ENCODE peak calls at places on chromosomes 3 and 15, in four cellular contexts. G, A, B and X are unnamed samples.

GRCh38 chr15:66007663-66008262 is 138.5 kb downstream of the RAB11A start:
- DNase-seq in G (no peak), B (no peak), A (no peak), X (no peak)

GRCh38 chr15:94080416-94080815 is 150.9 kb upstream of the MCTP2 start:
- DNase-seq in G (no peak), B (no peak), A (peak), X (no peak)

GRCh38 chr15:68204776-68205557 is at the start of gene CALML4:
- DNase-seq in B (peak), G (no peak), A (peak), X (peak)

GRCh38 chr3:67109651-67110204 is 111.6 kb downstream of the KBTBD8 start:
- DNase-seq in G (peak), B (no peak), A (no peak), X (no peak)

GRCh38 chr3:47414666-47415587 is 34.1 kb downstream of the PTPN23 start:
- DNase-seq in B (no peak), G (no peak), A (no peak), X (no peak)

GRCh38 chr3:71927505-71928066 is 142.6 kb upstream of the PROK2 start:
- DNase-seq in B (no peak), G (no peak), A (no peak), X (no peak)

GRCh38 chr3:9676780-9677179 is 26.9 kb upstream of the CPNE9 start:
- DNase-seq in G (no peak), B (no peak), A (no peak), X (peak)

GRCh38 chr3:156674911-156675743 is 737 bp downstream of the TIPARP start:
- DNase-seq in A (peak), G (no peak), B (peak), X (peak)

GRCh38 chr3:107644631-107645030 is 121.9 kb downstream of the BBX start:
- DNase-seq in G (no peak), A (no peak), B (no peak), X (no peak)

GRCh38 chr3:9213019-9213646 is 36.3 kb downstream of the SRGAP3 start:
- DNase-seq in B (no peak), G (no peak), A (no peak), X (no peak)

GRCh38 chr15:62644874-62645755 is 397.4 kb upstream of the TPM1 start:
- DNase-seq in A (no peak), G (no peak), B (no peak), X (no peak)

GRCh38 chr15:56690733-56691132 is 42.6 kb downstream of the ZNF280D start:
- DNase-seq in B (no peak), G (no peak), A (no peak), X (no peak)

GRCh38 chr15:60583946-60584345 is 105.0 kb upstream of the ICE2 start:
- DNase-seq in A (no peak), B (no peak), G (no peak), X (no peak)

GRCh38 chr15:25172691-25173090 is 217.9 kb downstream of the SNRPN start:
- DNase-seq in G (no peak), B (peak), A (peak), X (no peak)

GRCh38 chr3:132659000-132659369 is 624 bp downstream of the ACAD11 start:
- DNase-seq in A (no peak), B (no peak), G (no peak), X (peak)

GRCh38 chr3:194306771-194307640 is 44.1 kb downstream of the CPN2 start:
- DNase-seq in G (no peak), B (no peak), A (peak), X (no peak)

GRCh38 chr3:5190147-5190791 is 2.8 kb downstream of the EDEM1 start:
- DNase-seq in B (no peak), G (no peak), A (no peak), X (no peak)

GRCh38 chr3:79467721-79468120 is 300.1 kb downstream of the ROBO1 start:
- DNase-seq in A (no peak), B (no peak), G (no peak), X (no peak)

GRCh38 chr15:73982251-73982962 is 9.7 kb downstream of the STOML1 start:
- DNase-seq in A (peak), G (no peak), B (peak), X (peak)

GRCh38 chr15:62241135-62241770 is 76.2 kb upstream of the C2CD4B start:
- DNase-seq in B (no peak), G (peak), A (no peak), X (peak)

GRCh38 chr3:61381745-61382392 is 130.6 kb upstream of the FHIT start:
- DNase-seq in G (peak), A (no peak), B (no peak), X (peak)

GRCh38 chr3:56800373-56801150 is 1.2 kb downstream of the ARHGEF3 start:
- DNase-seq in B (no peak), A (peak), G (no peak), X (no peak)

GRCh38 chr3:160006282-160007163 is 17.9 kb downstream of the IL12A start:
- DNase-seq in A (peak), G (peak), B (peak), X (peak)

DNA sequence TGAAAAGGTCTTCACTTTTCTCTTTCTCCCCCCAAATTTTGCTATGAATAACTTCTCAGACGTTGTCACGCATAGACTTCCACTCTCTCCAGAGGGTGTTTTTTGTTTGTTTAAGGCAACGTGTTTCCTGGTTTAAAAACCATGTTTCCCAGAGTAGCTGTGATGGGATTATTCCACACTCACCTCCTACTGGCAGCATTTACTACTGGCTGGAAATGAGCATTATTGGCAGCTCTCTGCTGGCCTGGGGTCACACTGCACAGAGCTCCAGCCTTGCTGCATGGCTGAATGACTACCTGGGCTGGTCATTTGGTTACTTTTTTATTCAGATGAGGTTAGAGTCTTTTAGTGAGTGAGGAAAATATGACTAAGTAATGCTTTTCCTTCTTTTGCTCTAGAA is 65.2 kb downstream of the RARB start:
- DNase-seq in B (no peak), G (no peak), A (no peak), X (no peak)
- H3K4me3 ChIP-seq in B (no peak), G (no peak), A (no peak), X (no peak)

GRCh38 chr3:94336076-94336741 is 273.3 kb downstream of the NSUN3 start:
- DNase-seq in A (no peak), G (peak), B (peak), X (no peak)
- TF ChIP-seq POLR2A in A (no peak), G (no peak), B (no peak), X (no peak)

DNA sequence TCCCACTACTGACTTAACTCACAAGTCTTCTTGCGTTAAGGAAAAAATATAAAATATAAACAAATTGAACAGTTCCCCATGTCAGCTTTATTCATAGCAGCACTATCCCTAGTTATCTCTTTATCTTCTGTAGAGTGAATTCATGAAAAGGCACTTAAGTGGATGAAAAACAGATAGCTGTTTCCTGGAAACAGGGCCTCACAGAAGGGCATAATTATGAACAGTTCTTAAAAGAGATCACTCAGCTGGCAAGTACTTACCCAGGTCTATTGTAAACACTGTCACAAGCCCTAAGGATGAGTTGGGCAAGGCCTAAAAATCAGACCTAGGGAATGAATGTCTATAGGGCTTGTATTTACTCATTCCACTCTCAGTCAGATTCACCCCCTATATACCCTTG is 10.7 kb downstream of the MB21D2 start:
- DNase-seq in B (no peak), A (no peak), G (no peak), X (no peak)
- H3K27ac ChIP-seq in B (no peak), A (no peak), G (no peak), X (no peak)

GRCh38 chr3:120147072-120147871 is 53.0 kb upstream of the GSK3B start:
- DNase-seq in A (peak), G (no peak), B (peak), X (no peak)
- H3K4me3 ChIP-seq in A (no peak), G (no peak), B (no peak), X (no peak)